ENCODE peak calls at places on chromosomes 1 and 21, in four cellular contexts. One of them, this sample, is unnamed. For H3K36me3, the result is how much of the 10 kb centered on the place peaks cover.

GRCh38 chr1:81004011-81004410 is 796.7 kb upstream of the ADGRL2 start:
- DNase-seq in endothelial cell of umbilical vein: no peak
- DNase-seq in transverse colon: no peak
- DNase-seq in CD8-positive, alpha-beta T cell: no peak
- DNase-seq in this sample: no peak

GRCh38 chr21:44934797-44935532 is 4.9 kb upstream of the SLX9 start:
- DNase-seq in endothelial cell of umbilical vein: no peak
- DNase-seq in transverse colon: no peak
- DNase-seq in CD8-positive, alpha-beta T cell: no peak
- DNase-seq in this sample: no peak

GRCh38 chr21:40844935-40845334 is 2.0 kb downstream of the DSCAM start:
- DNase-seq in transverse colon: no peak
- DNase-seq in endothelial cell of umbilical vein: no peak
- DNase-seq in CD8-positive, alpha-beta T cell: no peak
- DNase-seq in this sample: no peak

GRCh38 chr1:91901231-91901630 is 15.3 kb upstream of the TGFBR3 start:
- DNase-seq in transverse colon: no peak
- DNase-seq in CD8-positive, alpha-beta T cell: no peak
- DNase-seq in endothelial cell of umbilical vein: no peak
- DNase-seq in this sample: no peak

GRCh38 chr1:23132033-23132432 is 36.6 kb downstream of the LUZP1 start:
- DNase-seq in endothelial cell of umbilical vein: peak
- DNase-seq in transverse colon: no peak
- DNase-seq in CD8-positive, alpha-beta T cell: no peak
- DNase-seq in this sample: no peak

GRCh38 chr1:44103270-44104131 is 15.1 kb upstream of the KLF17 start:
- DNase-seq in transverse colon: no peak
- DNase-seq in CD8-positive, alpha-beta T cell: no peak
- DNase-seq in endothelial cell of umbilical vein: no peak
- DNase-seq in this sample: peak

GRCh38 chr1:178614286-178614685 is 101.4 kb downstream of the TEX35 start:
- DNase-seq in transverse colon: no peak
- DNase-seq in endothelial cell of umbilical vein: peak
- DNase-seq in CD8-positive, alpha-beta T cell: no peak
- DNase-seq in this sample: no peak

GRCh38 chr1:60160141-60160540 is 86.6 kb upstream of the C1orf87 start:
- DNase-seq in transverse colon: no peak
- DNase-seq in endothelial cell of umbilical vein: no peak
- DNase-seq in CD8-positive, alpha-beta T cell: no peak
- DNase-seq in this sample: no peak

GRCh38 chr1:151851886-151852285 is 1.6 kb downstream of the THEM5 start:
- DNase-seq in CD8-positive, alpha-beta T cell: no peak
- DNase-seq in endothelial cell of umbilical vein: no peak
- DNase-seq in transverse colon: no peak
- DNase-seq in this sample: no peak

GRCh38 chr1:154295408-154296235 is 23.2 kb downstream of the HAX1 start:
- DNase-seq in transverse colon: no peak
- DNase-seq in CD8-positive, alpha-beta T cell: no peak
- DNase-seq in endothelial cell of umbilical vein: no peak
- DNase-seq in this sample: no peak

GRCh38 chr1:2212542-2213491 is 15.3 kb upstream of the SKI start:
- DNase-seq in CD8-positive, alpha-beta T cell: no peak
- DNase-seq in endothelial cell of umbilical vein: peak
- DNase-seq in transverse colon: peak
- DNase-seq in this sample: peak

GRCh38 chr1:40276122-40276521 is 18.1 kb downstream of the ZMPSTE24 start:
- DNase-seq in CD8-positive, alpha-beta T cell: no peak
- DNase-seq in endothelial cell of umbilical vein: no peak
- DNase-seq in transverse colon: no peak
- DNase-seq in this sample: no peak

GRCh38 chr1:44484155-44484688 is 79.2 kb downstream of the RNF220 start:
- DNase-seq in CD8-positive, alpha-beta T cell: no peak
- DNase-seq in endothelial cell of umbilical vein: peak
- DNase-seq in transverse colon: no peak
- DNase-seq in this sample: no peak

GRCh38 chr1:193417945-193418744 is 231.7 kb upstream of the B3GALT2 start:
- DNase-seq in endothelial cell of umbilical vein: peak
- DNase-seq in CD8-positive, alpha-beta T cell: no peak
- DNase-seq in transverse colon: no peak
- DNase-seq in this sample: no peak

GRCh38 chr1:24874611-24875225 is 55.4 kb downstream of the RUNX3 start:
- DNase-seq in CD8-positive, alpha-beta T cell: no peak
- DNase-seq in transverse colon: no peak
- DNase-seq in endothelial cell of umbilical vein: no peak
- DNase-seq in this sample: peak

GRCh38 chr1:202723708-202724107 is 13.5 kb upstream of the SYT2 start:
- DNase-seq in endothelial cell of umbilical vein: no peak
- DNase-seq in CD8-positive, alpha-beta T cell: no peak
- DNase-seq in transverse colon: no peak
- DNase-seq in this sample: no peak

GRCh38 chr1:114296413-114296812 is 142.7 kb upstream of the SYT6 start:
- DNase-seq in transverse colon: no peak
- DNase-seq in endothelial cell of umbilical vein: no peak
- DNase-seq in CD8-positive, alpha-beta T cell: no peak
- DNase-seq in this sample: no peak

GRCh38 chr1:64263335-64263734 is 59.9 kb downstream of the UBE2U start:
- DNase-seq in transverse colon: no peak
- DNase-seq in endothelial cell of umbilical vein: peak
- DNase-seq in CD8-positive, alpha-beta T cell: no peak
- DNase-seq in this sample: no peak

GRCh38 chr1:243216741-243217140 is 38.3 kb downstream of the CEP170 start:
- DNase-seq in transverse colon: no peak
- DNase-seq in endothelial cell of umbilical vein: no peak
- DNase-seq in CD8-positive, alpha-beta T cell: no peak
- DNase-seq in this sample: no peak

GRCh38 chr1:202281316-202282016 is 60.3 kb downstream of the UBE2T start:
- DNase-seq in transverse colon: no peak
- DNase-seq in endothelial cell of umbilical vein: peak
- DNase-seq in CD8-positive, alpha-beta T cell: no peak
- DNase-seq in this sample: no peak

GRCh38 chr1:186474208-186474607 is 13.3 kb upstream of the PDC start:
- DNase-seq in endothelial cell of umbilical vein: no peak
- DNase-seq in CD8-positive, alpha-beta T cell: no peak
- DNase-seq in transverse colon: no peak
- DNase-seq in this sample: no peak

GRCh38 chr1:225427249-225428065 is at the start of gene LBR:
- DNase-seq in endothelial cell of umbilical vein: no peak
- DNase-seq in CD8-positive, alpha-beta T cell: no peak
- DNase-seq in transverse colon: peak
- DNase-seq in this sample: peak

GRCh38 chr1:22529901-22530621 is 33.2 kb upstream of the EPHA8 start:
- DNase-seq in endothelial cell of umbilical vein: peak
- DNase-seq in transverse colon: no peak
- DNase-seq in CD8-positive, alpha-beta T cell: no peak
- DNase-seq in this sample: no peak

GRCh38 chr21:14736162-14736561 is 190.0 kb upstream of the SAMSN1 start:
- DNase-seq in CD8-positive, alpha-beta T cell: no peak
- DNase-seq in transverse colon: no peak
- DNase-seq in endothelial cell of umbilical vein: no peak
- DNase-seq in this sample: no peak

GRCh38 chr1:23209765-23210164 is 7.5 kb downstream of the HTR1D start:
- DNase-seq in endothelial cell of umbilical vein: no peak
- DNase-seq in CD8-positive, alpha-beta T cell: no peak
- DNase-seq in transverse colon: no peak
- DNase-seq in this sample: no peak

GRCh38 chr1:220294754-220295419 is 22.6 kb upstream of the RAB3GAP2 start:
- DNase-seq in transverse colon: no peak
- DNase-seq in endothelial cell of umbilical vein: no peak
- DNase-seq in CD8-positive, alpha-beta T cell: no peak
- DNase-seq in this sample: no peak

GRCh38 chr1:174818951-174819350 is 180.8 kb upstream of the CACYBP start:
- DNase-seq in endothelial cell of umbilical vein: no peak
- DNase-seq in transverse colon: no peak
- DNase-seq in CD8-positive, alpha-beta T cell: no peak
- DNase-seq in this sample: no peak

GRCh38 chr1:64934115-64934880 is 32.1 kb downstream of the JAK1 start:
- DNase-seq in transverse colon: no peak
- DNase-seq in endothelial cell of umbilical vein: peak
- DNase-seq in CD8-positive, alpha-beta T cell: no peak
- DNase-seq in this sample: no peak

GRCh38 chr1:39130297-39130696 is 74.2 kb upstream of the MACF1 start:
- DNase-seq in endothelial cell of umbilical vein: no peak
- DNase-seq in CD8-positive, alpha-beta T cell: no peak
- DNase-seq in transverse colon: no peak
- DNase-seq in this sample: no peak

GRCh38 chr1:3501856-3502665 is 47.6 kb downstream of the ARHGEF16 start:
- DNase-seq in transverse colon: peak
- DNase-seq in CD8-positive, alpha-beta T cell: no peak
- DNase-seq in endothelial cell of umbilical vein: peak
- DNase-seq in this sample: peak

GRCh38 chr1:239250353-239251035 is 135.9 kb upstream of the CHRM3 start:
- DNase-seq in endothelial cell of umbilical vein: no peak
- DNase-seq in transverse colon: no peak
- DNase-seq in CD8-positive, alpha-beta T cell: no peak
- DNase-seq in this sample: no peak

DNA sequence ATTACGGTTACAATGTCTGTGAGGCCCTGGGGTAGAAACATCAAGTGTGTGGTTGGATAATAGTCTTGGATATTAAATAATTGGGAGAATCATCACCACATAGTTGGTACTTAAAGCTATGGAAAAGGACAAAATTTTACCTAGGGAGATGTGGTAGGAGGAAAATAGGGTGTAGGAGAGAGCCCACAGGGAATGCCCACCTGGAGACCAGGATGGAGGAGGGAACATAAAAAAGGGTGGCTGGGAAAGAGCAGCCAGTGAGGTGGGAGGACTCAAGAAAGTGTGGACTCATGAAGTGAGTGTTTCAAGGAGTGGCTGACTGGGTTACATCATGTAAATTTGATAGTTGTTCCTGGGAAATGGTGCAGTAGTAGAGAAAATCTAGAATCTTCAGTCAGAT is 3.0 kb upstream of the SOX13 start:
- DNase-seq in CD8-positive, alpha-beta T cell: no peak
- DNase-seq in endothelial cell of umbilical vein: no peak
- DNase-seq in transverse colon: no peak
- DNase-seq in this sample: no peak
- H3K36me3 ChIP-seq in CD8-positive, alpha-beta T cell: under half
- H3K36me3 ChIP-seq in endothelial cell of umbilical vein: under half
- H3K36me3 ChIP-seq in transverse colon: under half
- H3K36me3 ChIP-seq in this sample: under half

GRCh38 chr1:87523466-87523865 is 194.8 kb downstream of the LMO4 start:
- DNase-seq in endothelial cell of umbilical vein: no peak
- DNase-seq in CD8-positive, alpha-beta T cell: no peak
- DNase-seq in transverse colon: no peak
- DNase-seq in this sample: no peak
- H3K27ac ChIP-seq in endothelial cell of umbilical vein: no peak
- H3K27ac ChIP-seq in CD8-positive, alpha-beta T cell: no peak
- H3K27ac ChIP-seq in transverse colon: peak
- H3K27ac ChIP-seq in this sample: no peak

GRCh38 chr21:34242973-34243372 is 120.8 kb upstream of the KCNE2 start:
- DNase-seq in endothelial cell of umbilical vein: no peak
- DNase-seq in CD8-positive, alpha-beta T cell: no peak
- DNase-seq in transverse colon: no peak
- DNase-seq in this sample: no peak

GRCh38 chr21:34243562-34243961 is 120.2 kb upstream of the KCNE2 start:
- DNase-seq in transverse colon: peak
- DNase-seq in endothelial cell of umbilical vein: peak
- DNase-seq in CD8-positive, alpha-beta T cell: no peak
- DNase-seq in this sample: peak
- TF ChIP-seq CTCF in transverse colon: peak
- TF ChIP-seq CTCF in endothelial cell of umbilical vein: peak
- TF ChIP-seq CTCF in CD8-positive, alpha-beta T cell: no peak
- TF ChIP-seq CTCF in this sample: peak

GRCh38 chr21:43020177-43020576 is 45.8 kb downstream of the PKNOX1 start:
- DNase-seq in transverse colon: no peak
- DNase-seq in endothelial cell of umbilical vein: no peak
- DNase-seq in CD8-positive, alpha-beta T cell: no peak
- DNase-seq in this sample: no peak

GRCh38 chr21:43020771-43021170 is 46.4 kb downstream of the PKNOX1 start:
- DNase-seq in transverse colon: no peak
- DNase-seq in CD8-positive, alpha-beta T cell: no peak
- DNase-seq in endothelial cell of umbilical vein: no peak
- DNase-seq in this sample: no peak

GRCh38 chr21:43015906-43016540 is 41.7 kb downstream of the PKNOX1 start:
- DNase-seq in endothelial cell of umbilical vein: no peak
- DNase-seq in transverse colon: no peak
- DNase-seq in CD8-positive, alpha-beta T cell: no peak
- DNase-seq in this sample: no peak

GRCh38 chr21:43016728-43017127 is 42.4 kb downstream of the PKNOX1 start:
- DNase-seq in CD8-positive, alpha-beta T cell: no peak
- DNase-seq in endothelial cell of umbilical vein: no peak
- DNase-seq in transverse colon: no peak
- DNase-seq in this sample: no peak

GRCh38 chr21:43018519-43018918 is 44.2 kb downstream of the PKNOX1 start:
- DNase-seq in transverse colon: no peak
- DNase-seq in CD8-positive, alpha-beta T cell: no peak
- DNase-seq in endothelial cell of umbilical vein: no peak
- DNase-seq in this sample: no peak
- H3K36me3 ChIP-seq in transverse colon: under half
- H3K36me3 ChIP-seq in CD8-positive, alpha-beta T cell: under half
- H3K36me3 ChIP-seq in endothelial cell of umbilical vein: under half
- H3K36me3 ChIP-seq in this sample: under half

GRCh38 chr1:47412437-47412836 is 3.6 kb upstream of the FOXE3 start:
- DNase-seq in endothelial cell of umbilical vein: no peak
- DNase-seq in transverse colon: no peak
- DNase-seq in CD8-positive, alpha-beta T cell: no peak
- DNase-seq in this sample: no peak
- H3K27ac ChIP-seq in endothelial cell of umbilical vein: no peak
- H3K27ac ChIP-seq in transverse colon: no peak
- H3K27ac ChIP-seq in CD8-positive, alpha-beta T cell: no peak
- H3K27ac ChIP-seq in this sample: no peak

This sample was measured in colonic mucosa.